ENCODE peak calls at places on chromosomes 7 and 10, in six cellular contexts. O is NCI-H1105; G is activated CD4-positive, alpha-beta T cell treated with anti-CD3 and anti-CD28 coated beads for 1 hour; J is stimulated activated CD4-positive, alpha-beta T cell treated with anti-CD3 and anti-CD28 coated beads, Interleukin-1b, Interleukin-23, amount 100 ng/mL, for 1 hour; Y is Calu3; X is activated CD8-positive, alpha-beta T cell treated with anti-CD3 and anti-CD28 coated beads for 36 hours. N is an unnamed sample.

GRCh38 chr7:152462995-152463713 is 27.4 kb upstream of the KMT2C start:
- DNase-seq in O (peak), G (no peak), J (no peak), Y (no peak), X (no peak), N (peak)

GRCh38 chr10:18542832-18543231 is 108.6 kb downstream of the NSUN6 start:
- DNase-seq in O (no peak), G (no peak), J (no peak), Y (no peak), X (no peak), N (no peak)

GRCh38 chr7:157457355-157458253 is 120.8 kb downstream of the DNAJB6 start:
- DNase-seq in O (no peak), G (no peak), J (no peak), Y (no peak), X (no peak), N (no peak)

GRCh38 chr10:63717089-63717715 is 196.0 kb downstream of the REEP3 start:
- DNase-seq in O (no peak), G (no peak), J (no peak), Y (no peak), X (no peak), N (no peak)

GRCh38 chr10:42960491-42961155 is 116.2 kb upstream of the RET start:
- DNase-seq in O (no peak), G (no peak), J (no peak), Y (peak), X (no peak), N (peak)

GRCh38 chr7:50495746-50496145 is 45.6 kb upstream of the FIGNL1 start:
- DNase-seq in O (no peak), G (no peak), J (no peak), Y (no peak), X (no peak), N (no peak)

GRCh38 chr7:158849553-158850389 is 6.6 kb upstream of the DYNC2I1 start:
- DNase-seq in O (no peak), G (no peak), J (no peak), Y (no peak), X (no peak), N (peak)

GRCh38 chr7:153682628-153683027 is 369.6 kb upstream of the DPP6 start:
- DNase-seq in O (no peak), G (no peak), J (no peak), Y (no peak), X (no peak), N (no peak)

GRCh38 chr7:55052726-55053431 is 34.1 kb downstream of the EGFR start:
- DNase-seq in O (no peak), G (no peak), J (no peak), Y (no peak), X (no peak), N (no peak)

GRCh38 chr10:132910901-132911711 is 31.3 kb downstream of the CFAP46 start:
- DNase-seq in O (no peak), G (no peak), J (no peak), Y (no peak), X (no peak), N (no peak)

GRCh38 chr7:148303295-148304013 is 287.1 kb upstream of the C7orf33 start:
- DNase-seq in O (no peak), G (no peak), J (no peak), Y (no peak), X (no peak), N (no peak)

GRCh38 chr7:67423058-67423457 is 426.4 kb downstream of the TYW1 start:
- DNase-seq in O (no peak), G (no peak), J (no peak), Y (no peak), X (no peak), N (no peak)

GRCh38 chr7:37663693-37664092 is 19.9 kb upstream of the GPR141 start:
- DNase-seq in O (no peak), G (no peak), J (no peak), Y (no peak), X (no peak), N (no peak)

GRCh38 chr10:36720931-36721330 is 404.5 kb upstream of the ANKRD30A start:
- DNase-seq in O (no peak), G (no peak), J (no peak), Y (no peak), X (no peak), N (no peak)

GRCh38 chr7:120052884-120053382 is 220.0 kb upstream of the KCND2 start:
- DNase-seq in O (no peak), G (no peak), J (no peak), Y (peak), X (no peak), N (no peak)

GRCh38 chr10:71650397-71650796 is 69.2 kb downstream of the C10orf105 start:
- DNase-seq in O (no peak), G (no peak), J (no peak), Y (no peak), X (no peak), N (no peak)

N was measured in SW480.